ENCODE peak calls at places on chromosome 9, in eight cellular contexts. F is stomach, K is A549, S is brain microvascular endothelial cell, T is fibroblast of lung, R is cardiac muscle cell, U is left ventricle myocardium inferior, L is heart right ventricle. G is an unnamed sample.

GRCh38 chr9:100590481-100590880 is 12.6 kb downstream of the CAVIN4 start:
- DNase-seq in R (peak; percentile 17), K (no peak), L (no peak), T (peak; percentile 84), S (peak; percentile 82), U (no peak), F (no peak), G (no peak)

GRCh38 chr9:114694719-114695269 is 12.8 kb upstream of the TEX48 start:
- DNase-seq in R (no peak), K (no peak), U (no peak), T (no peak), F (no peak), L (no peak), S (no peak), G (no peak)

GRCh38 chr9:71716138-71716909 is 52.0 kb downstream of the CEMIP2 start:
- DNase-seq in K (no peak), U (no peak), L (no peak), R (no peak), T (no peak), F (no peak), S (no peak), G (no peak)

GRCh38 chr9:69835412-69836080 is 14.9 kb downstream of the CFAP95 start:
- DNase-seq in T (no peak), U (no peak), K (no peak), S (no peak), F (no peak), R (no peak), L (no peak), G (no peak)

GRCh38 chr9:112507281-112507680 is 20.7 kb downstream of the KIAA1958 start:
- DNase-seq in T (no peak), S (no peak), R (no peak), L (no peak), F (no peak), U (no peak), K (no peak), G (no peak)

GRCh38 chr9:91185193-91185886 is 176.4 kb downstream of the AUH start:
- DNase-seq in F (peak; percentile 9), L (no peak), K (no peak), T (no peak), R (no peak), U (no peak), S (no peak), G (no peak)

GRCh38 chr9:5688109-5688508 is 59.2 kb downstream of the RIC1 start:
- DNase-seq in F (no peak), S (peak; percentile 58), T (peak; percentile 49), L (no peak), K (no peak), R (peak; percentile 72), U (no peak), G (no peak)

GRCh38 chr9:137035507-137035834 is 3.6 kb upstream of the FUT7 start:
- DNase-seq in K (no peak), R (no peak), U (no peak), F (no peak), S (no peak), T (no peak), L (no peak), G (no peak)

GRCh38 chr9:7777776-7778175 is 21.8 kb downstream of the DMAC1 start:
- DNase-seq in T (no peak), K (no peak), S (peak; percentile 11), F (no peak), L (no peak), R (no peak), U (no peak), G (no peak)

GRCh38 chr9:92196909-92197308 is 81.7 kb upstream of the SPTLC1 start:
- DNase-seq in F (no peak), U (no peak), T (peak; percentile 74), R (peak; percentile 60), L (no peak), S (peak; percentile 59), K (no peak), G (no peak)

GRCh38 chr9:104313396-104314110 is 190.5 kb upstream of the OR13F1 start:
- DNase-seq in U (no peak), K (no peak), F (no peak), S (no peak), L (no peak), R (no peak), T (no peak), G (no peak)

GRCh38 chr9:93187574-93187973 is 3.6 kb downstream of the WNK2 start:
- DNase-seq in F (no peak), T (no peak), K (no peak), U (peak; percentile 54), L (peak; percentile 55), R (no peak), S (no peak), G (no peak)

GRCh38 chr9:107465467-107466451 is 23.8 kb downstream of the KLF4 start:
- DNase-seq in F (peak; percentile 70), K (peak; percentile 84), L (peak; percentile 80), U (peak; percentile 74), S (peak; percentile 45), T (peak; percentile 26), R (peak; percentile 78), G (no peak)
- H3K4me3 ChIP-seq in F (peak overlapping the region; percentile 47), K (peak overlapping the region; percentile 79), L (peak overlapping the region; percentile 46), U (peak overlapping the region; percentile 76), S (peak overlapping the region; percentile 68), T (peak overlapping the region; percentile 76), R (peak overlapping the region; percentile 62), G (peak overlapping the region; percentile 65)

GRCh38 chr9:120323125-120323524 is 256.8 kb downstream of the CDK5RAP2 start:
- DNase-seq in K (no peak), U (no peak), T (no peak), R (no peak), F (no peak), L (no peak), S (no peak), G (no peak)

GRCh38 chr9:120324461-120324860 is 255.5 kb downstream of the CDK5RAP2 start:
- DNase-seq in F (no peak), K (no peak), L (no peak), R (no peak), S (no peak), U (no peak), T (no peak), G (no peak)

GRCh38 chr9:120326076-120326693 is 253.8 kb downstream of the CDK5RAP2 start:
- DNase-seq in S (no peak), K (no peak), R (no peak), F (no peak), L (no peak), U (no peak), T (no peak), G (no peak)

GRCh38 chr9:120327322-120327721 is 252.6 kb downstream of the CDK5RAP2 start:
- DNase-seq in U (no peak), F (no peak), S (no peak), T (no peak), L (no peak), K (no peak), R (no peak), G (no peak)

DNA sequence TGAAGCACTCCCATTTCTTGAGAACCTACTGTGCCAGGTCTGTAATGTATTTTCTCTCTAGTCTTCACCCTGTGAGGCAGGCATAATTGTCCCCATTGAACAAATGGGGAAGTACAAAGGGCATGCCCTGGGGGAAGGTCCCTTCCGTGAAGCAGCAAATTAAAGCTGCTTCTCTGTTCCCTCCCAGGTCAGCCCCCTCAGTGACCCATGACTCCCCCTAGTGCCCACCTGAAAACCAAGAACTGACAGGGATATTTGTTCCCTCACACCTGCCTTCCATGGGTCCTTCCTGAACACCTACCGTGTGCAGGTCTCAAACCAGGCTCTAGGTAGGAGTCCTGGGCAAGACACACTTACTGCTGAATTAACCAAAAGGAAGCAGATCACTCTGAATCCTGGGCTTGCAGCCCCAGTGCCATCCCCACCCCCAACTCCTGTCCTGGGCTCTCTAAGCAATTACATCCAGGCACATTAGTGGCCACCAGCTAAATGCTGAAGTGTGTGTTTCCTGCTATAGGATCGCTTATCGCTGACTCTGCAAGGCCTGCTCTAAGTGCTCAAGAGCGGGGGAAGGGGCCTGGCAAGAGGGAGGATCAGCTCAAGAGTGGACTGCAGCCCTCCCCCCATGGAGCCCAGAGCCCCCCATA is 254.8 kb downstream of the CDK5RAP2 start:
- DNase-seq in U (no peak), S (no peak), K (no peak), T (no peak), R (no peak), L (no peak), F (no peak), G (no peak)
- TF ChIP-seq CTCF in U (peak; percentile 17), S (no peak), K (no peak), T (no peak), R (no peak), L (no peak), F (no peak), G (no peak)

GRCh38 chr9:122201641-122202040 is 27.1 kb downstream of the LHX6 start:
- DNase-seq in S (peak; percentile 56), R (no peak), K (no peak), L (no peak), U (no peak), F (no peak), T (peak; percentile 63), G (no peak)

GRCh38 chr9:122204491-122204890 is 24.3 kb downstream of the LHX6 start:
- DNase-seq in U (no peak), S (no peak), T (no peak), F (no peak), L (no peak), K (no peak), R (no peak), G (no peak)

GRCh38 chr9:122205176-122205575 is 23.6 kb downstream of the LHX6 start:
- DNase-seq in T (no peak), R (no peak), U (no peak), L (no peak), F (no peak), K (no peak), S (no peak), G (no peak)

GRCh38 chr9:122202099-122202498 is 26.7 kb downstream of the LHX6 start:
- DNase-seq in F (peak; percentile 79), S (no peak), K (no peak), R (no peak), L (no peak), U (no peak), T (no peak), G (no peak)

DNA sequence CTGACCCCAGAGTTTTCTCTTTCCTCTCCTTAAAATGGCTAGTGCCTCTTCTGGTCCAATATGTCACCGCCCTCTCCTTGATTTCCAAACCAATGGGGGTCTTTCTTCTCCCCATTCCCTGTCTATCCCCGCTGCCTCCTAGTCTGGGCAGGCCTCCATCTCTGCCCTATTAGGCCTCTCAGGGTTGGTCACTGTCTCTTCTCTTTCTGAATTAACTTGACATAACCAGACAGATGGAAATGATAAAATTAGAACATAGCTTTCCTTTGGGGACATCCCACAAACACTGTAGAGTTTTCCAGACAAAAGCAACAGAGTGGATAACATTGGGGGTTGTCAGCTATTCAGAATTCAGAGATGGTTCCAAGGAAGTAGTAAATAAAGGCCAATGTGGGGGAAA is 24.8 kb downstream of the LHX6 start:
- DNase-seq in K (no peak), U (no peak), S (no peak), T (no peak), R (no peak), L (no peak), F (no peak), G (no peak)
- H3K4me3 ChIP-seq in K (no peak overlapping the region), U (no peak overlapping the region), S (no peak overlapping the region), T (no peak overlapping the region), R (no peak overlapping the region), L (no peak overlapping the region), F (no peak overlapping the region), G (no peak overlapping the region)

DNA sequence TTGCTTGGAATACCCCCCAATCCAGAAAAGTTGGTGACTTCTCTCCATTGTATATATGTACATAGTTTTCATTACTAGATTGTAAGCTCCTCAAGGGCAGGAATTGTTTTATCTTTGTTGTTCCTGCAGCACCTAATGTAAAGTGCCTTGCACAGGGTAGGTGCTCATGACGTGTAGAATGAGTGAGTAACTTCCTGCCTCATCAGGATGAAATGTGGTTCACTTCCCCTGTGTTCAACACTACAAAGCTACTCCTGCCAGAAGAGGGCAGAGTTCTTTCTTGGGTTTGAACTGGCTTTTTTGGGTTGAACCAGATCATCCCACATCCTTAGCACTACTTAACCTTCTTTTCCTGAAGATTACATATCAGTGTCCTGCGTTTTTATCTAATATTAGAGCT is 23.9 kb downstream of the GTF3C4 start:
- DNase-seq in F (no peak), T (peak; percentile 24), S (peak; percentile 7), K (no peak), L (no peak), U (no peak), R (peak; percentile 20), G (no peak)
- TF ChIP-seq CTCF in F (no peak), T (no peak), S (peak; percentile 21), K (no peak), L (peak; percentile 27), U (peak; percentile 23), R (peak; percentile 7), G (no peak)

G was measured in BJ.